ENCODE peak calls at places on chromosomes 4 and X, in ten cellular contexts. One of them, this sample, is unnamed.

GRCh38 chr4:128123036-128123435 is 61.9 kb downstream of the LARP1B start:
- DNase-seq in NCI-H2171: no peak
- DNase-seq in NCI-H1105: no peak
- DNase-seq in GM12891: no peak
- DNase-seq in colonic mucosa: no peak
- DNase-seq in sciatic nerve: no peak
- DNase-seq in NB4: no peak
- DNase-seq in dermis microvascular lymphatic vessel endothelial cell: no peak
- DNase-seq in Caco-2: no peak
- DNase-seq in GM13976: no peak
- DNase-seq in this sample: no peak

GRCh38 chrX:134603806-134604700 is 54.2 kb downstream of the PLAC1 start:
- DNase-seq in NCI-H2171: no peak
- DNase-seq in NCI-H1105: no peak
- DNase-seq in GM12891: no peak
- DNase-seq in colonic mucosa: no peak
- DNase-seq in sciatic nerve: no peak
- DNase-seq in NB4: no peak
- DNase-seq in dermis microvascular lymphatic vessel endothelial cell: peak
- DNase-seq in Caco-2: no peak
- DNase-seq in GM13976: no peak
- DNase-seq in this sample: no peak

GRCh38 chrX:107629533-107629909 is 1.2 kb downstream of the PRPS1 start:
- DNase-seq in NCI-H2171: peak
- DNase-seq in NCI-H1105: no peak
- DNase-seq in GM12891: no peak
- DNase-seq in colonic mucosa: no peak
- DNase-seq in sciatic nerve: no peak
- DNase-seq in NB4: peak
- DNase-seq in dermis microvascular lymphatic vessel endothelial cell: peak
- DNase-seq in Caco-2: peak
- DNase-seq in GM13976: no peak
- DNase-seq in this sample: no peak

GRCh38 chr4:74278490-74278889 is 29.8 kb upstream of the EPGN start:
- DNase-seq in NCI-H2171: no peak
- DNase-seq in NCI-H1105: no peak
- DNase-seq in GM12891: no peak
- DNase-seq in colonic mucosa: no peak
- DNase-seq in sciatic nerve: no peak
- DNase-seq in NB4: no peak
- DNase-seq in dermis microvascular lymphatic vessel endothelial cell: no peak
- DNase-seq in Caco-2: no peak
- DNase-seq in GM13976: no peak
- DNase-seq in this sample: no peak

GRCh38 chr4:7608043-7608442 is 173.3 kb upstream of the PSAPL1 start:
- DNase-seq in NCI-H2171: no peak
- DNase-seq in NCI-H1105: no peak
- DNase-seq in GM12891: no peak
- DNase-seq in colonic mucosa: no peak
- DNase-seq in sciatic nerve: no peak
- DNase-seq in NB4: no peak
- DNase-seq in dermis microvascular lymphatic vessel endothelial cell: no peak
- DNase-seq in Caco-2: no peak
- DNase-seq in GM13976: no peak
- DNase-seq in this sample: no peak

GRCh38 chr4:4386296-4386735 is 586 bp upstream of the NSG1 start:
- DNase-seq in NCI-H2171: no peak
- DNase-seq in NCI-H1105: peak
- DNase-seq in GM12891: no peak
- DNase-seq in colonic mucosa: no peak
- DNase-seq in sciatic nerve: no peak
- DNase-seq in NB4: no peak
- DNase-seq in dermis microvascular lymphatic vessel endothelial cell: no peak
- DNase-seq in Caco-2: no peak
- DNase-seq in GM13976: no peak
- DNase-seq in this sample: no peak

GRCh38 chr4:6710282-6710681 is 617 bp upstream of the MRFAP1L1 start:
- DNase-seq in NCI-H2171: no peak
- DNase-seq in NCI-H1105: no peak
- DNase-seq in GM12891: no peak
- DNase-seq in colonic mucosa: no peak
- DNase-seq in sciatic nerve: no peak
- DNase-seq in NB4: no peak
- DNase-seq in dermis microvascular lymphatic vessel endothelial cell: no peak
- DNase-seq in Caco-2: no peak
- DNase-seq in GM13976: no peak
- DNase-seq in this sample: no peak

GRCh38 chr4:38560763-38561558 is 103.0 kb upstream of the KLF3 start:
- DNase-seq in NCI-H2171: peak
- DNase-seq in NCI-H1105: no peak
- DNase-seq in GM12891: peak
- DNase-seq in colonic mucosa: no peak
- DNase-seq in sciatic nerve: no peak
- DNase-seq in NB4: peak
- DNase-seq in dermis microvascular lymphatic vessel endothelial cell: no peak
- DNase-seq in Caco-2: no peak
- DNase-seq in GM13976: peak
- DNase-seq in this sample: peak

GRCh38 chr4:62135565-62136156 is 935.5 kb downstream of the ADGRL3 start:
- DNase-seq in NCI-H2171: no peak
- DNase-seq in NCI-H1105: no peak
- DNase-seq in GM12891: no peak
- DNase-seq in colonic mucosa: no peak
- DNase-seq in sciatic nerve: no peak
- DNase-seq in NB4: no peak
- DNase-seq in dermis microvascular lymphatic vessel endothelial cell: no peak
- DNase-seq in Caco-2: no peak
- DNase-seq in GM13976: no peak
- DNase-seq in this sample: no peak

GRCh38 chrX:30824275-30824674 is 64.8 kb downstream of the TAB3 start:
- DNase-seq in NCI-H2171: no peak
- DNase-seq in NCI-H1105: no peak
- DNase-seq in GM12891: no peak
- DNase-seq in colonic mucosa: no peak
- DNase-seq in sciatic nerve: no peak
- DNase-seq in NB4: no peak
- DNase-seq in dermis microvascular lymphatic vessel endothelial cell: no peak
- DNase-seq in Caco-2: no peak
- DNase-seq in GM13976: no peak
- DNase-seq in this sample: no peak

GRCh38 chrX:110853610-110854009 is 58.0 kb upstream of the CHRDL1 start:
- DNase-seq in NCI-H2171: peak
- DNase-seq in NCI-H1105: peak
- DNase-seq in GM12891: no peak
- DNase-seq in colonic mucosa: no peak
- DNase-seq in sciatic nerve: no peak
- DNase-seq in NB4: peak
- DNase-seq in dermis microvascular lymphatic vessel endothelial cell: no peak
- DNase-seq in Caco-2: peak
- DNase-seq in GM13976: no peak
- DNase-seq in this sample: no peak

GRCh38 chrX:47849776-47850175 is 13.1 kb downstream of the ZNF81 start:
- DNase-seq in NCI-H2171: no peak
- DNase-seq in NCI-H1105: no peak
- DNase-seq in GM12891: no peak
- DNase-seq in colonic mucosa: no peak
- DNase-seq in sciatic nerve: no peak
- DNase-seq in NB4: no peak
- DNase-seq in dermis microvascular lymphatic vessel endothelial cell: no peak
- DNase-seq in Caco-2: no peak
- DNase-seq in GM13976: no peak
- DNase-seq in this sample: no peak

This sample was measured in GM06990.